ENCODE peak calls at places on chromosomes 11 and 22, in four cellular contexts. C, Z, L and D are unnamed samples.

GRCh38 chr11:34696876-34697275 is 76.0 kb downstream of the EHF start:
- DNase-seq in L (no peak), C (no peak), Z (no peak), D (no peak)

GRCh38 chr11:8250446-8250845 is 13.2 kb downstream of the LMO1 start:
- DNase-seq in L (no peak), Z (no peak), C (no peak), D (no peak)

GRCh38 chr11:112525844-112526590 is 265.4 kb upstream of the PLET1 start:
- DNase-seq in Z (no peak), L (no peak), C (no peak), D (no peak)

GRCh38 chr11:11427185-11427944 is 74.3 kb upstream of the CSNK2A3 start:
- DNase-seq in C (no peak), L (no peak), Z (no peak), D (no peak)

GRCh38 chr11:36340909-36341308 is 44.8 kb downstream of the PRR5L start:
- DNase-seq in Z (no peak), C (no peak), L (no peak), D (no peak)

GRCh38 chr22:23221351-23221804 is 41.1 kb downstream of the BCR start:
- DNase-seq in Z (no peak), C (peak; percentile 58), L (no peak), D (no peak)

GRCh38 chr22:40764743-40765441 is 54.3 kb downstream of the SLC25A17 start:
- DNase-seq in Z (no peak), L (peak; percentile 31), C (no peak), D (no peak)

GRCh38 chr22:20130739-20131592 is 638 bp upstream of the ZDHHC8 start:
- DNase-seq in C (peak; percentile 100), Z (peak; percentile 61), L (no peak), D (peak; percentile 47)

GRCh38 chr11:69437001-69437875 is 44.2 kb upstream of the LINC01488 start:
- DNase-seq in Z (no peak), L (no peak), C (no peak), D (peak; percentile 73)

GRCh38 chr11:16883179-16883578 is 131.0 kb downstream of the PLEKHA7 start:
- DNase-seq in C (peak; percentile 29), L (no peak), Z (no peak), D (peak; percentile 22)

GRCh38 chr11:34890812-34891211 is 25.4 kb downstream of the APIP start:
- DNase-seq in Z (peak; percentile 55), C (no peak), L (no peak), D (peak; percentile 68)

GRCh38 chr11:129828301-129828836 is 12.7 kb downstream of the TMEM45B start:
- DNase-seq in Z (no peak), L (no peak), C (no peak), D (no peak)

GRCh38 chr11:7964873-7965272 is 374 bp downstream of the NLRP10 start:
- DNase-seq in L (no peak), C (no peak), Z (peak; percentile 90), D (no peak)

GRCh38 chr11:76293189-76293631 is 86.9 kb upstream of the WNT11 start:
- DNase-seq in Z (no peak), L (peak; percentile 71), C (no peak), D (no peak)

GRCh38 chr11:60634151-60634550 is 65.3 kb upstream of the MS4A8 start:
- DNase-seq in C (peak; percentile 12), L (peak; percentile 19), Z (no peak), D (no peak)

GRCh38 chr11:15933896-15934625 is 422.3 kb downstream of the SOX6 start:
- DNase-seq in C (no peak), L (no peak), Z (peak; percentile 58), D (no peak)

GRCh38 chr22:20128902-20129746 is 2.5 kb upstream of the ZDHHC8 start:
- DNase-seq in L (no peak), C (peak; percentile 90), Z (peak; percentile 23), D (no peak)

GRCh38 chr22:22746963-22747933 is 102.8 kb downstream of the GGTLC2 start:
- DNase-seq in L (no peak), Z (no peak), C (no peak), D (no peak)

GRCh38 chr22:35605787-35606492 is 11.2 kb downstream of the MB start:
- DNase-seq in Z (no peak), L (no peak), C (no peak), D (no peak)

GRCh38 chr11:111308140-111308539 is 9.8 kb downstream of the POU2AF3 start:
- DNase-seq in L (no peak), Z (peak; percentile 39), C (no peak), D (peak; percentile 58)

GRCh38 chr11:122486793-122487495 is 168.6 kb upstream of the UBASH3B start:
- DNase-seq in C (no peak), Z (peak; percentile 5), L (no peak), D (no peak)

GRCh38 chr11:110738641-110739040 is 26.4 kb upstream of the ARHGAP20 start:
- DNase-seq in Z (no peak), C (no peak), L (no peak), D (no peak)

GRCh38 chr11:44709281-44709562 is 17.5 kb upstream of the TSPAN18 start:
- DNase-seq in Z (no peak), L (no peak), C (no peak), D (no peak)

GRCh38 chr22:33210129-33210784 is 152.1 kb upstream of the SYN3 start:
- DNase-seq in L (no peak), Z (peak; percentile 9), C (peak; percentile 15), D (peak; percentile 24)

GRCh38 chr11:61985863-61986262 is 18.4 kb upstream of the FTH1 start:
- DNase-seq in C (no peak), Z (no peak), L (no peak), D (no peak)

GRCh38 chr11:99766816-99767215 is 746.1 kb downstream of the CNTN5 start:
- DNase-seq in Z (no peak), C (no peak), L (no peak), D (no peak)

GRCh38 chr11:19244621-19245020 is 3.9 kb upstream of the E2F8 start:
- DNase-seq in L (no peak), C (no peak), Z (no peak), D (no peak)

GRCh38 chr11:86160546-86161149 is 83.9 kb upstream of the EED start:
- DNase-seq in Z (peak; percentile 50), C (no peak), L (no peak), D (peak; percentile 69)

GRCh38 chr11:86161373-86162255 is 82.9 kb upstream of the EED start:
- DNase-seq in Z (no peak), C (no peak), L (no peak), D (no peak)

GRCh38 chr11:86164106-86164505 is 80.4 kb upstream of the EED start:
- DNase-seq in L (no peak), C (no peak), Z (no peak), D (no peak)

GRCh38 chr11:86158716-86159669 is 85.6 kb upstream of the EED start:
- DNase-seq in L (no peak), Z (no peak), C (no peak), D (no peak)

DNA sequence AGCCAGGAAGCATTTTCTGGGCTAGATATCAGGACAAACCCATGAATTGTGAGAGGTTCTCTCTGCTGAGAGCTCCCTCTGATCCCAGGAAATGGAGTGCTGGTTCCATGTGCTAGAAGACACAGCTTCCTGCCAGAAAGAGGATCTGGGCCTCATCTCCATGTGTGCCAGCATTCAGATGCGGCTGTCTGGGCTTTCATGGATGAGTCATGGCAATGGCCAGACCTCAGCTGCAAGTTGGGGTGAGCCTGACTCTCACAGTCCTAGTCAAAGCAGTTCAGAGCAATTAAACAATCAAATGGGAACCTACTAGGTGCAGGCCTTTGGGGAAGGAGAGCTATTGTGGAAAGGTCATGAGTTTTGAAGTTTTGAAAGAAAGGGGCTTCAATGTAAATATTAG is 82.3 kb upstream of the EED start:
- DNase-seq in Z (peak; percentile 93), L (no peak), C (peak; percentile 50), D (no peak)
- TF ChIP-seq ELK1 in Z (no peak), L (no peak), C (no peak), D (no peak)

DNA sequence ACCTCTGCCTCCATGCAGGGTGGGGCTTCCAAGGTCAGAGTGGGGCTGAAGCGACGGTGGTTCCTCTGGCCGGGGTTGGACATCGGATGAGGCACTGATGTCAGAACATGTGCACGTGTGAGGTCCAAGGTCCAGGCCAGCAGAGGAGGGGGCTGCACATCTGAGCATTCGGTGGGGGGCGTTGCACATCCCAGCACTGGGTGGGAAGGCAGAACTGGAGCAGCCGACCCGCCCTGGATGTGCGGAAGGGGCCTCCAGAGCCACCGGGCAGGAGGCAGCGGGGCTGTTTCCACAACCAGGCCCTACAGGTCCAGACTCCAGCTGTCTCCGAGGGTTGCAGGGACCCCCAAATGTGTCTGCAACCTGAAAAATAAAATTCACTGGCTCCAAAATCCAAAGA is 271.0 kb downstream of the CTTN start:
- DNase-seq in C (no peak), Z (no peak), L (no peak), D (no peak)
- TF ChIP-seq ELK1 in C (no peak), Z (no peak), L (no peak), D (no peak)

GRCh38 chr11:3220521-3221407 is 2.2 kb upstream of the MRGPRG start:
- DNase-seq in Z (no peak), C (no peak), L (no peak), D (no peak)
- TF ChIP-seq ELK1 in Z (no peak), C (no peak), L (no peak), D (no peak)

DNA sequence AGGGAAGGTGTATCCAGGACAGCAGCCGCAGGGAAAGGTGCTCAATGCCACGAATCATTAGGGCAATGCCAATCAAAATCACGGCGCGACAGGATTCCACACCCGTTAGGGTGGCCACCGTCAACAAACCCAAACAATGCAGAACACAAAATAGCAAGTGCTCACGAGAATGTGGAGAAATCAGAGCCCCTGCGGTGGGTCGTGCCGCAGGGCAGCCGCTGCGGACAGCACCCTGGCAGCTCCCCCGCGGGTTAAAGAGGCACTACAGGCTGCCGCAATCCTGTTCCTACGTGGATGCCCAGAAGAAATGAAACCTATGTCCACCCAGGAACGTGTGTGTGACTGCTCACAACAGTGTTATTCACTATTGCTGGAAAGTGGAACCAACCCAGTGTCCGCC is 17.1 kb upstream of the TH start:
- DNase-seq in L (no peak), Z (no peak), C (no peak), D (no peak)
- TF ChIP-seq ELK1 in L (no peak), Z (no peak), C (no peak), D (no peak)

DNA sequence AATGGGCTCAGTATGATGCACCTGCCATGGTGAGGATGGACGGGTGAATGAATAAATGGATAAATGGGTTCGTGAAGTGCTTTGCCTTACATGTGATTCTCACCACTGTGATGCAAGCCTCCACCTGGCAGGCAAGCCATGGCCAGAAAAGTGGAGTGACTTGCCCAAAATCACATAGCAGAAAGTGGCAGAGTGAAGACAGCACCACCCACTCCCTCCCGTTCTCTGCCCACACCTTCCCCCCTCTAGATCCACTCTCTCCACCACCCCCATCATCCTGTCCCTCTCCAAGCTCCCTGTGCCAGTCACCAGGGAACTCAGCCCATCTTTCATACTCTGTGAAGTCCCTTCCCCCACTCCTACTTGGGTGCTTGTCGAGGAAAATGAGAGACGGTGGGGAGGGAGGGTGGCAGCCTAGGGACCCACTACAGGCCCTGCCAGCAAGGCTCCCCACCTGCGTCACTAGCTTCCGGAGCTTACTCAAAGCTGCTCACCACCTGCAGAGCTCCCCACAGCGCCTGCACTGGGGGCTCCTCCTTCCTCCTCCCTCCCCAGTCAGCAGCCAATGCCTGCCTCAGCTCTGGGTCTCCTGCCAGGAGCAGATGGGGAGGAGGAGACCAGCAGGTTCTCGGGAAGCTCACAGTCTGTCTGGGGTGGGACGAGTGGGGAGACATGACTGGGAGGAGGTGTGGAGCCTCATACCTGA is 82.3 kb downstream of the PDE2A start:
- DNase-seq in L (no peak), C (no peak), Z (no peak), D (no peak)
- TF ChIP-seq ELK1 in L (no peak), C (no peak), Z (no peak), D (no peak)